ENCODE peak calls at places on chromosomes 12 and 14, in nine cellular contexts. R is heart left ventricle; L is PC-3; F is Peyer's patch; A is CD8-positive, alpha-beta T cell; P is IMR-90; M is WTC11; C is fibroblast of pulmonary artery; G is LNCaP clone FGC. V is an unnamed sample.

GRCh38 chr12:1993871-1994371 is 10.3 kb downstream of the DCP1B start:
- DNase-seq in R (no peak), L (peak), F (no peak), A (no peak), P (peak), M (no peak), C (peak), G (no peak), V (peak)

GRCh38 chr12:116135209-116135930 is 142.1 kb downstream of the MED13L start:
- DNase-seq in R (no peak), L (peak), F (no peak), A (no peak), P (peak), M (no peak), C (peak), G (no peak), V (peak)

GRCh38 chr12:120999191-121000120 is 16.8 kb downstream of the C12orf43 start:
- DNase-seq in R (no peak), L (no peak), F (no peak), A (no peak), P (peak), M (peak), C (peak), G (no peak), V (no peak)

GRCh38 chr12:53738834-53739284 is 11.6 kb upstream of the CALCOCO1 start:
- DNase-seq in R (no peak), L (no peak), F (no peak), A (peak), P (no peak), M (no peak), C (no peak), G (no peak), V (no peak)

GRCh38 chr12:4855121-4855924 is 54.4 kb upstream of the KCNA1 start:
- DNase-seq in R (peak), L (peak), F (peak), A (peak), P (peak), M (peak), C (peak), G (peak), V (peak)

GRCh38 chr12:72957454-72957853 is 685.3 kb downstream of the TRHDE start:
- DNase-seq in R (no peak), L (peak), F (no peak), A (no peak), P (no peak), M (no peak), C (no peak), G (no peak), V (no peak)

GRCh38 chr14:88312262-88312661 is 10.8 kb downstream of the KCNK10 start:
- DNase-seq in R (no peak), L (no peak), F (no peak), A (no peak), P (no peak), M (no peak), C (no peak), G (no peak), V (no peak)

GRCh38 chr12:14696265-14696741 is at the start of gene GUCY2C:
- DNase-seq in R (no peak), L (no peak), F (no peak), A (no peak), P (no peak), M (no peak), C (no peak), G (no peak), V (no peak)

GRCh38 chr14:63308723-63309317 is 9.9 kb downstream of the GPHB5 start:
- DNase-seq in R (no peak), L (peak), F (no peak), A (no peak), P (peak), M (peak), C (peak), G (no peak), V (no peak)

GRCh38 chr12:42696424-42697149 is 107.0 kb upstream of the PRICKLE1 start:
- DNase-seq in R (peak), L (no peak), F (peak), A (no peak), P (peak), M (no peak), C (peak), G (no peak), V (no peak)

GRCh38 chr12:55707841-55708694 is at the start of gene ITGA7:
- DNase-seq in R (peak), L (peak), F (peak), A (peak), P (no peak), M (peak), C (no peak), G (no peak), V (no peak)

GRCh38 chr12:113048716-113049127 is 7.8 kb upstream of the DTX1 start:
- DNase-seq in R (peak), L (peak), F (peak), A (peak), P (peak), M (peak), C (peak), G (peak), V (peak)

GRCh38 chr12:99809921-99810320 is 162.4 kb downstream of the GARIN6 start:
- DNase-seq in R (no peak), L (no peak), F (no peak), A (no peak), P (no peak), M (no peak), C (no peak), G (no peak), V (no peak)

GRCh38 chr12:99806304-99806703 is 158.8 kb downstream of the GARIN6 start:
- DNase-seq in R (no peak), L (no peak), F (no peak), A (no peak), P (no peak), M (no peak), C (no peak), G (no peak), V (no peak)

DNA sequence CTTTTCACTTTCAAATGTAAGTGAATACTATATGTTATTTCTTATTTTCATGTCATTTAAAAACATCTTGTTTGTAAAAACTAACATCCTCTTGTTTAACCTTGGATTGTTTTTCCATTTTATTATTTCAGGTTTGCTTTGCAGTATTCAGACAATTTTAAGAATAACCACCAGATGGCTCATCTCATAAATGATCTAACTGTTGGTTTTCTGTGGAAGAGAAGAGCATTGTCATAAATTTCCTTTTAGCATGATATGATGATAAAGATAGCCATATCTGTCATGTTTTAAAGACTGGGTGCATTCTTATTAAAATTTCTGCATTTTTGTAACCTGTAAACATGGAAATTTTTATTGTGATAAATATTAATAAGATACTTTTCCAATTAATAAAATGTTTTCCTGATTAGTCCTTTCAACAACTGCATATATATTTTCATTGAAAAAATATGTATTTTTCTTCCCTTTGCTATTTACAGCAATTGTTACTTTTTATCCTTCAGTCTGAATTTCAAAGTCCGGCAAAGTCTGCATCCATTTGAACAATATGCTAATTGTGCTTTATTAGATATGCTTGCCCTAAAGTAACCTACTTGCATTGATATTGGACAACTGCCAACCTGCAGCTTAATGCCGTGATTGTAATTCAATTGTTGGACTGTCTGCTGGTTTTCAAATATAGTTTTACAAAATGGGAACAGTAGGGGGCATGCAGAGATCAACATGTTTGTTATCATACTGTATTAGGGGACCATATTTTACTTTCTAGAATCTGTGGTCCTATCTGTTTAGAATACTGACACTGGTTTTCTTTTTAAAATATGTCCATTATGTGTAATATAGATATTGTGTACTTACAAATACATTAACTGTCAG is 163.4 kb downstream of the GARIN6 start:
- DNase-seq in R (no peak), L (peak), F (no peak), A (no peak), P (peak), M (no peak), C (peak), G (peak), V (peak)
- TF ChIP-seq CTCF in R (no peak), L (peak), F (no peak), A (no peak), P (peak), M (no peak), C (peak), G (peak), V (peak)

GRCh38 chr12:117718141-117718540 is 250.6 kb downstream of the KSR2 start:
- DNase-seq in R (no peak), L (no peak), F (no peak), A (no peak), P (no peak), M (no peak), C (no peak), G (no peak), V (peak)

GRCh38 chr12:117718559-117718958 is 250.2 kb downstream of the KSR2 start:
- DNase-seq in R (peak), L (no peak), F (no peak), A (no peak), P (no peak), M (no peak), C (no peak), G (no peak), V (no peak)

DNA sequence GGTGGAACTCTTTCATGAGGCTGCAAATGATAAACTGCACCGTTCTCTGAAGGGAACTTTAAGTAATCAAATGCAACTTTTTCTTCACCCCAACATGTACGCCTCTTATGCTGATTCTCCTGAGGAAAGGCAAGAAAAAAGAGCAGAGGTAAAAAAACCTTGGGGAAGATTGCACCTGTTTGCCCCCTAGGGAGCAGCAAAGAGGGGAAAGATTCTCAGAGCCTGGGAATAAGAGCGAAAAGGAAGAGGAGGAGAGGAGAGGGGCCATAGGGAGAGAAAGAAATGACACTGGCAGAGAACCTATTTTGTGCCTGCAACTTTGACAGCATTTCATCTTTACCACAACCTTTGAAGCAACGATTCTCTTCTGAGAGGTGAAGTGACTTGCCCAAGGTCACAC is 254.6 kb downstream of the KSR2 start:
- DNase-seq in R (no peak), L (no peak), F (no peak), A (no peak), P (no peak), M (no peak), C (no peak), G (no peak), V (no peak)
- TF ChIP-seq CTCF in R (no peak), L (peak), F (no peak), A (no peak), P (no peak), M (peak), C (no peak), G (peak), V (no peak)

DNA sequence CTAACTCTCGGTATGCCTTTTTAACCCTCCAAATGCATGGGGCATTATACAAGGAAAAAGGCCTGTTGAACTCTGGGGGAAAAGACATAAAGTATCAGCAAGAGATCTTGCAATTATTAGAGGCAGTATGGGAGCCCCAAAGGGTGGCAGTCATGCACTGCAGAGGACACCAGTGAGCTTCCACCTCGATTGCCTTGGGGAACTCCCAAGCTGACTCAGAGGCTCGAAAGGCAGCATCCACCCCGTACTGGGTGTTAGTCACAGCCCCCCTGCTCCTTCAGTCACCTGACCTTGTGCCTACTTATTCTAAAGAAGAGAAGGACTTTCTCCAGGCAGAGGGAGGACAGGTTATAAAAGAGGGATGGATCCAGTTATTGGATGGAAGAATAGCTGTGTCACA is 781.4 kb upstream of the TMEM132C start:
- DNase-seq in R (no peak), L (peak), F (no peak), A (no peak), P (peak), M (no peak), C (peak), G (no peak), V (peak)
- TF ChIP-seq CTCF in R (no peak), L (peak), F (no peak), A (no peak), P (peak), M (no peak), C (no peak), G (no peak), V (peak)

DNA sequence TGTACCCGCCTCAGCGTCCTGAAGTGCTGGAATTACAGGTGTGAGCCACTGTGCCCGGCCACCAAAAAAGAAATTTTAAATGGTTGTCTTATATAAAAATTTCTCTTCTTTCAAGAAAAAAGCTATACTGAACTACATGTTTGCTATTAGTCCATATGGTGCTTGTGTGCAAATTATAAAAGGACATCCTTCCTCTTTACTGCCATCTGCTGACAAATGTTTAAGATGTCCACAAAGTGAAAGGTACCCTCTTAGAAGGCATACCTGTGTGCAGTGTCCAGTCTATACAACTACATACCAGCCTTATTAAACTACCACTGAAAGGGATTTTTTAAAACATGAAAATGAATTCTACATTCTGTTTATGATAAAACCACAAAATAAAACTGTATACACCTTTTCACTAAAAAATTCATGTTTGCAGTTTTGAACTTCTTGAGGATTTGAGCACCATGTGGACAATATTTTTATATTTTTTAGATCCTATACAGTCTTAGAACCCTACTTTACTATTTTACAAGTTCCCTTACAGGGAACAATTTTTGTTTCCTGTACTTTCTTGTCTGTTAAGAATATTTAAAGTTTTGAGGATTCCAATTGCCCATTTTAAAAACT is 32.8 kb upstream of the TOMM20L start:
- DNase-seq in R (no peak), L (peak), F (no peak), A (no peak), P (peak), M (no peak), C (peak), G (peak), V (peak)
- TF ChIP-seq CTCF in R (peak), L (peak), F (no peak), A (no peak), P (peak), M (no peak), C (peak), G (peak), V (peak)

GRCh38 chr12:110933326-110933974 is 13.1 kb upstream of the MYL2 start:
- DNase-seq in R (no peak), L (no peak), F (no peak), A (no peak), P (no peak), M (no peak), C (no peak), G (no peak), V (no peak)

GRCh38 chr12:110931315-110931728 is 10.9 kb upstream of the MYL2 start:
- DNase-seq in R (peak), L (no peak), F (no peak), A (no peak), P (no peak), M (no peak), C (no peak), G (no peak), V (no peak)

GRCh38 chr12:110934093-110934852 is 13.9 kb upstream of the MYL2 start:
- DNase-seq in R (no peak), L (peak), F (no peak), A (no peak), P (no peak), M (no peak), C (peak), G (no peak), V (peak)

GRCh38 chr12:110930348-110931314 is 10.3 kb upstream of the MYL2 start:
- DNase-seq in R (no peak), L (no peak), F (no peak), A (no peak), P (no peak), M (no peak), C (no peak), G (no peak), V (no peak)

DNA sequence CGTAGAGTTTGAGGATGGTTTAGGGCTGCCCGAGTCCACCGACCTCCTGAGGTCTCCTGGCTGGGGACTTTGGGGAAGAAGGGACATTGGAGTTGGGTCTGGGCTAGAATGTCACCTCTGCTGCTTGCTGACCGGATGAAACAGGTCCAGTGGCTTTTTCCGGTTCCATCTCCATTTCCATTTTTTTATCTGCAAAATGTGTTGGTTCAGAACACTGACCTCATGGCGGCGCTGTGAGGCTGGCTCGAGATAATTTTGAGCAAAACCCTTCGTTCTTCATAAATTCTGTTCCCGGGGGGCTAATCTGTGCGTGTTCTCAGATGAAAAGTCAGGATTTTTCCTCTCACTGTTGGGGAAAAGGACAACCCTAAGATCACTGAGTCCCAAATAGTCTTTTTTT is 11.7 kb upstream of the MYL2 start:
- DNase-seq in R (no peak), L (peak), F (no peak), A (no peak), P (no peak), M (peak), C (peak), G (no peak), V (no peak)
- TF ChIP-seq CTCF in R (no peak), L (peak), F (no peak), A (no peak), P (peak), M (peak), C (peak), G (peak), V (peak)

DNA sequence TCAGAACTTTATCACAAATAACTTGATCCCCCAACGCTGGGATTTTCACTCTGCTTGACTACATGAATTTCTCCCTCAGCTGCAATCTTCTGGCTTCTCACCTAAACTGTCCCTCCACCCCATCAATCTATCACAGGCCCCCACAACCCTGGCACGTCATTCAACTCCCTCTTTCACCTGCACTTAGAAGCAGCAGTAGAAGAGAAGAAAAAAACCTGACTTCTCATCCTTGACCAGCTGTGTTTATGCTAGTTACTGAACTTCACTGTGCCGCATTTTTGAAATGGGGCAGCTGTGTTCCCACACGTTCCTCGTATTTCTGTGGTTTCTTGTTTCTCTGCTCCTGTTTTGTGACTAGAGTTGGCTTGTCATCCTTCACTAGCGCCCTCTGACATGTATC is 35.0 kb downstream of the ITPR2 start:
- DNase-seq in R (no peak), L (no peak), F (peak), A (no peak), P (peak), M (no peak), C (peak), G (no peak), V (peak)
- TF ChIP-seq CTCF in R (no peak), L (no peak), F (no peak), A (no peak), P (no peak), M (no peak), C (no peak), G (no peak), V (no peak)

DNA sequence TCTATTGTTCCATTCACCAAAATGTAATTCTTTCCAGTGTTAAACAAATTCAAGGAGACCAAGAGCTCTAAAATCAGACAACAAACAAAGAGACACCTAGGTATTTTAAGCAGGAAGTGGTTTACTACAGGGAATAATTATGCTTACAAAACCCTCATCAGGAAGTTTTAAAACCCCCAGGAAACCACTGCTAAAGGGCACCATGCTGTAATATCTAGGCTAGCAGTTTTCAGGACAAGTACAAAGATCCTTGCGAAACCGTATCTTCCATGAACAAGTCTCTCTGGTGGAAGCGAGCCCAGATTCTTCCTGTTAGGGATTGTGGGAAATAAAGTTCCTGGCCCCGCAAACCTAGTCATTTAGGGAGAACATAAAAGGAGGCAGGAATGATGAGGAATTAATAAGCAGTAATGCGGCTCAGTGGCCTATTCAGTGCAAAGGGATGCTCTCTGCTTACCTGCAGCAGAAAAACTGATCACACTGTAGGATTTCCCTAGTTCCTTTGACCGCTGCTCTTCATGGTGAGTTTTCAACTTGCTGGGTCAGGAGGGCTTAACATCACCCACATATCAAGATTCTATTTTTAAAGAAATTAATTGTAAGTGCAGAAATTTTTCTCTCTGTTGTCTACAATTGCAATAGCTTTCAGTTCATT is 42.8 kb downstream of the ACSM4 start:
- DNase-seq in R (no peak), L (no peak), F (no peak), A (no peak), P (no peak), M (no peak), C (no peak), G (no peak), V (no peak)
- TF ChIP-seq CTCF in R (no peak), L (no peak), F (no peak), A (no peak), P (no peak), M (no peak), C (no peak), G (no peak), V (no peak)

V was measured in HFFc6.